ENCODE peak calls at places on chromosomes 4 and X, in seven cellular contexts. One of them, this sample, is unnamed.

GRCh38 chrX:2965965-2966364 is 36.8 kb upstream of the ARSD start:
- DNase-seq in activated T-cell treated with anti-CD3 and anti-CD28 coated beads, Interleukin-2, amount 50 U/mL, for 72 hours: peak
- DNase-seq in stimulated activated naive B cell treated with anti-CD40 and anti-IgM and Interleukin-4, amounts not matched to agents 10 μg/mL and 1 μg/mL and 100 μg/mL, for 72 hours: peak
- DNase-seq in NCI-H524: no peak
- DNase-seq in iris pigment epithelial cell: no peak
- DNase-seq in choroid plexus epithelial cell: no peak
- DNase-seq in endothelial cell: no peak
- DNase-seq in this sample: no peak

GRCh38 chrX:33198561-33199279 is 12.6 kb downstream of the DMD start:
- DNase-seq in activated T-cell treated with anti-CD3 and anti-CD28 coated beads, Interleukin-2, amount 50 U/mL, for 72 hours: no peak
- DNase-seq in stimulated activated naive B cell treated with anti-CD40 and anti-IgM and Interleukin-4, amounts not matched to agents 10 μg/mL and 1 μg/mL and 100 μg/mL, for 72 hours: no peak
- DNase-seq in NCI-H524: no peak
- DNase-seq in iris pigment epithelial cell: no peak
- DNase-seq in choroid plexus epithelial cell: no peak
- DNase-seq in endothelial cell: no peak
- DNase-seq in this sample: no peak

GRCh38 chrX:105552395-105552794 is 269.9 kb upstream of the NRK start:
- DNase-seq in activated T-cell treated with anti-CD3 and anti-CD28 coated beads, Interleukin-2, amount 50 U/mL, for 72 hours: no peak
- DNase-seq in stimulated activated naive B cell treated with anti-CD40 and anti-IgM and Interleukin-4, amounts not matched to agents 10 μg/mL and 1 μg/mL and 100 μg/mL, for 72 hours: no peak
- DNase-seq in NCI-H524: peak
- DNase-seq in iris pigment epithelial cell: peak
- DNase-seq in choroid plexus epithelial cell: peak
- DNase-seq in endothelial cell: no peak
- DNase-seq in this sample: no peak

GRCh38 chrX:136192839-136193414 is 45.6 kb downstream of the FHL1 start:
- DNase-seq in activated T-cell treated with anti-CD3 and anti-CD28 coated beads, Interleukin-2, amount 50 U/mL, for 72 hours: no peak
- DNase-seq in stimulated activated naive B cell treated with anti-CD40 and anti-IgM and Interleukin-4, amounts not matched to agents 10 μg/mL and 1 μg/mL and 100 μg/mL, for 72 hours: no peak
- DNase-seq in NCI-H524: no peak
- DNase-seq in iris pigment epithelial cell: peak
- DNase-seq in choroid plexus epithelial cell: peak
- DNase-seq in endothelial cell: no peak
- DNase-seq in this sample: no peak

GRCh38 chr4:25098964-25099843 is 61.0 kb downstream of the SEPSECS start:
- DNase-seq in activated T-cell treated with anti-CD3 and anti-CD28 coated beads, Interleukin-2, amount 50 U/mL, for 72 hours: no peak
- DNase-seq in stimulated activated naive B cell treated with anti-CD40 and anti-IgM and Interleukin-4, amounts not matched to agents 10 μg/mL and 1 μg/mL and 100 μg/mL, for 72 hours: no peak
- DNase-seq in NCI-H524: peak
- DNase-seq in iris pigment epithelial cell: peak
- DNase-seq in choroid plexus epithelial cell: peak
- DNase-seq in endothelial cell: no peak
- DNase-seq in this sample: no peak

GRCh38 chrX:12974217-12974796 is 603 bp upstream of the TMSB4X start:
- DNase-seq in activated T-cell treated with anti-CD3 and anti-CD28 coated beads, Interleukin-2, amount 50 U/mL, for 72 hours: peak
- DNase-seq in stimulated activated naive B cell treated with anti-CD40 and anti-IgM and Interleukin-4, amounts not matched to agents 10 μg/mL and 1 μg/mL and 100 μg/mL, for 72 hours: no peak
- DNase-seq in NCI-H524: no peak
- DNase-seq in iris pigment epithelial cell: peak
- DNase-seq in choroid plexus epithelial cell: peak
- DNase-seq in endothelial cell: no peak
- DNase-seq in this sample: no peak

GRCh38 chr4:101933855-101934254 is 143.3 kb downstream of the BANK1 start:
- DNase-seq in activated T-cell treated with anti-CD3 and anti-CD28 coated beads, Interleukin-2, amount 50 U/mL, for 72 hours: no peak
- DNase-seq in stimulated activated naive B cell treated with anti-CD40 and anti-IgM and Interleukin-4, amounts not matched to agents 10 μg/mL and 1 μg/mL and 100 μg/mL, for 72 hours: no peak
- DNase-seq in NCI-H524: no peak
- DNase-seq in iris pigment epithelial cell: no peak
- DNase-seq in choroid plexus epithelial cell: no peak
- DNase-seq in endothelial cell: no peak
- DNase-seq in this sample: no peak

GRCh38 chrX:103586314-103586646 is 965 bp downstream of the TCEAL4 start:
- DNase-seq in activated T-cell treated with anti-CD3 and anti-CD28 coated beads, Interleukin-2, amount 50 U/mL, for 72 hours: peak
- DNase-seq in stimulated activated naive B cell treated with anti-CD40 and anti-IgM and Interleukin-4, amounts not matched to agents 10 μg/mL and 1 μg/mL and 100 μg/mL, for 72 hours: no peak
- DNase-seq in NCI-H524: no peak
- DNase-seq in iris pigment epithelial cell: peak
- DNase-seq in choroid plexus epithelial cell: peak
- DNase-seq in endothelial cell: peak
- DNase-seq in this sample: no peak

GRCh38 chr4:62917649-62918048 is 1491.6 kb downstream of the TECRL start:
- DNase-seq in activated T-cell treated with anti-CD3 and anti-CD28 coated beads, Interleukin-2, amount 50 U/mL, for 72 hours: no peak
- DNase-seq in stimulated activated naive B cell treated with anti-CD40 and anti-IgM and Interleukin-4, amounts not matched to agents 10 μg/mL and 1 μg/mL and 100 μg/mL, for 72 hours: no peak
- DNase-seq in NCI-H524: no peak
- DNase-seq in iris pigment epithelial cell: no peak
- DNase-seq in choroid plexus epithelial cell: no peak
- DNase-seq in endothelial cell: no peak
- DNase-seq in this sample: no peak

GRCh38 chr4:89299153-89299789 is 8.3 kb downstream of the GPRIN3 start:
- DNase-seq in activated T-cell treated with anti-CD3 and anti-CD28 coated beads, Interleukin-2, amount 50 U/mL, for 72 hours: no peak
- DNase-seq in stimulated activated naive B cell treated with anti-CD40 and anti-IgM and Interleukin-4, amounts not matched to agents 10 μg/mL and 1 μg/mL and 100 μg/mL, for 72 hours: no peak
- DNase-seq in NCI-H524: no peak
- DNase-seq in iris pigment epithelial cell: no peak
- DNase-seq in choroid plexus epithelial cell: no peak
- DNase-seq in endothelial cell: no peak
- DNase-seq in this sample: no peak

GRCh38 chr4:173517781-173518371 is 12.2 kb downstream of the HAND2 start:
- DNase-seq in activated T-cell treated with anti-CD3 and anti-CD28 coated beads, Interleukin-2, amount 50 U/mL, for 72 hours: no peak
- DNase-seq in stimulated activated naive B cell treated with anti-CD40 and anti-IgM and Interleukin-4, amounts not matched to agents 10 μg/mL and 1 μg/mL and 100 μg/mL, for 72 hours: no peak
- DNase-seq in NCI-H524: no peak
- DNase-seq in iris pigment epithelial cell: no peak
- DNase-seq in choroid plexus epithelial cell: no peak
- DNase-seq in endothelial cell: no peak
- DNase-seq in this sample: no peak

GRCh38 chr4:113146876-113147358 is 97.5 kb downstream of the ANK2 start:
- DNase-seq in activated T-cell treated with anti-CD3 and anti-CD28 coated beads, Interleukin-2, amount 50 U/mL, for 72 hours: no peak
- DNase-seq in stimulated activated naive B cell treated with anti-CD40 and anti-IgM and Interleukin-4, amounts not matched to agents 10 μg/mL and 1 μg/mL and 100 μg/mL, for 72 hours: no peak
- DNase-seq in NCI-H524: no peak
- DNase-seq in iris pigment epithelial cell: no peak
- DNase-seq in choroid plexus epithelial cell: peak
- DNase-seq in endothelial cell: no peak
- DNase-seq in this sample: peak

GRCh38 chr4:100805547-100805946 is 287.7 kb upstream of the EMCN start:
- DNase-seq in activated T-cell treated with anti-CD3 and anti-CD28 coated beads, Interleukin-2, amount 50 U/mL, for 72 hours: no peak
- DNase-seq in stimulated activated naive B cell treated with anti-CD40 and anti-IgM and Interleukin-4, amounts not matched to agents 10 μg/mL and 1 μg/mL and 100 μg/mL, for 72 hours: no peak
- DNase-seq in NCI-H524: no peak
- DNase-seq in iris pigment epithelial cell: no peak
- DNase-seq in choroid plexus epithelial cell: no peak
- DNase-seq in endothelial cell: no peak
- DNase-seq in this sample: no peak

GRCh38 chr4:30429813-30430466 is 290.2 kb upstream of the PCDH7 start:
- DNase-seq in activated T-cell treated with anti-CD3 and anti-CD28 coated beads, Interleukin-2, amount 50 U/mL, for 72 hours: no peak
- DNase-seq in stimulated activated naive B cell treated with anti-CD40 and anti-IgM and Interleukin-4, amounts not matched to agents 10 μg/mL and 1 μg/mL and 100 μg/mL, for 72 hours: no peak
- DNase-seq in NCI-H524: no peak
- DNase-seq in iris pigment epithelial cell: peak
- DNase-seq in choroid plexus epithelial cell: peak
- DNase-seq in endothelial cell: no peak
- DNase-seq in this sample: no peak

GRCh38 chrX:8748855-8749254 is 16.9 kb upstream of the ANOS1 start:
- DNase-seq in activated T-cell treated with anti-CD3 and anti-CD28 coated beads, Interleukin-2, amount 50 U/mL, for 72 hours: no peak
- DNase-seq in stimulated activated naive B cell treated with anti-CD40 and anti-IgM and Interleukin-4, amounts not matched to agents 10 μg/mL and 1 μg/mL and 100 μg/mL, for 72 hours: no peak
- DNase-seq in NCI-H524: peak
- DNase-seq in iris pigment epithelial cell: peak
- DNase-seq in choroid plexus epithelial cell: peak
- DNase-seq in endothelial cell: peak
- DNase-seq in this sample: peak

GRCh38 chr4:75432683-75433082 is 81.5 kb downstream of the RCHY1 start:
- DNase-seq in activated T-cell treated with anti-CD3 and anti-CD28 coated beads, Interleukin-2, amount 50 U/mL, for 72 hours: no peak
- DNase-seq in stimulated activated naive B cell treated with anti-CD40 and anti-IgM and Interleukin-4, amounts not matched to agents 10 μg/mL and 1 μg/mL and 100 μg/mL, for 72 hours: no peak
- DNase-seq in NCI-H524: no peak
- DNase-seq in iris pigment epithelial cell: peak
- DNase-seq in choroid plexus epithelial cell: peak
- DNase-seq in endothelial cell: peak
- DNase-seq in this sample: no peak

GRCh38 chrX:38661561-38661960 is 100.2 kb downstream of the TSPAN7 start:
- DNase-seq in activated T-cell treated with anti-CD3 and anti-CD28 coated beads, Interleukin-2, amount 50 U/mL, for 72 hours: peak
- DNase-seq in stimulated activated naive B cell treated with anti-CD40 and anti-IgM and Interleukin-4, amounts not matched to agents 10 μg/mL and 1 μg/mL and 100 μg/mL, for 72 hours: no peak
- DNase-seq in NCI-H524: no peak
- DNase-seq in iris pigment epithelial cell: no peak
- DNase-seq in choroid plexus epithelial cell: no peak
- DNase-seq in endothelial cell: no peak
- DNase-seq in this sample: no peak

GRCh38 chrX:68018248-68019203 is 414.8 kb downstream of the OPHN1 start:
- DNase-seq in activated T-cell treated with anti-CD3 and anti-CD28 coated beads, Interleukin-2, amount 50 U/mL, for 72 hours: peak
- DNase-seq in stimulated activated naive B cell treated with anti-CD40 and anti-IgM and Interleukin-4, amounts not matched to agents 10 μg/mL and 1 μg/mL and 100 μg/mL, for 72 hours: no peak
- DNase-seq in NCI-H524: no peak
- DNase-seq in iris pigment epithelial cell: peak
- DNase-seq in choroid plexus epithelial cell: peak
- DNase-seq in endothelial cell: peak
- DNase-seq in this sample: no peak

GRCh38 chr4:149638073-149638472 is 177.6 kb downstream of the IQCM start:
- DNase-seq in activated T-cell treated with anti-CD3 and anti-CD28 coated beads, Interleukin-2, amount 50 U/mL, for 72 hours: no peak
- DNase-seq in stimulated activated naive B cell treated with anti-CD40 and anti-IgM and Interleukin-4, amounts not matched to agents 10 μg/mL and 1 μg/mL and 100 μg/mL, for 72 hours: no peak
- DNase-seq in NCI-H524: no peak
- DNase-seq in iris pigment epithelial cell: peak
- DNase-seq in choroid plexus epithelial cell: peak
- DNase-seq in endothelial cell: no peak
- DNase-seq in this sample: no peak

GRCh38 chr4:24885342-24885741 is 27.5 kb downstream of the CCDC149 start:
- DNase-seq in activated T-cell treated with anti-CD3 and anti-CD28 coated beads, Interleukin-2, amount 50 U/mL, for 72 hours: no peak
- DNase-seq in stimulated activated naive B cell treated with anti-CD40 and anti-IgM and Interleukin-4, amounts not matched to agents 10 μg/mL and 1 μg/mL and 100 μg/mL, for 72 hours: no peak
- DNase-seq in NCI-H524: no peak
- DNase-seq in iris pigment epithelial cell: no peak
- DNase-seq in choroid plexus epithelial cell: no peak
- DNase-seq in endothelial cell: no peak
- DNase-seq in this sample: no peak

GRCh38 chrX:150769408-150769807 is 76.2 kb downstream of the MTMR1 start:
- DNase-seq in activated T-cell treated with anti-CD3 and anti-CD28 coated beads, Interleukin-2, amount 50 U/mL, for 72 hours: no peak
- DNase-seq in stimulated activated naive B cell treated with anti-CD40 and anti-IgM and Interleukin-4, amounts not matched to agents 10 μg/mL and 1 μg/mL and 100 μg/mL, for 72 hours: no peak
- DNase-seq in NCI-H524: no peak
- DNase-seq in iris pigment epithelial cell: no peak
- DNase-seq in choroid plexus epithelial cell: no peak
- DNase-seq in endothelial cell: no peak
- DNase-seq in this sample: no peak

GRCh38 chr4:182478475-182478874 is 235.3 kb downstream of the TENM3 start:
- DNase-seq in activated T-cell treated with anti-CD3 and anti-CD28 coated beads, Interleukin-2, amount 50 U/mL, for 72 hours: no peak
- DNase-seq in stimulated activated naive B cell treated with anti-CD40 and anti-IgM and Interleukin-4, amounts not matched to agents 10 μg/mL and 1 μg/mL and 100 μg/mL, for 72 hours: no peak
- DNase-seq in NCI-H524: peak
- DNase-seq in iris pigment epithelial cell: peak
- DNase-seq in choroid plexus epithelial cell: peak
- DNase-seq in endothelial cell: no peak
- DNase-seq in this sample: peak

GRCh38 chr4:150781108-150781663 is 199.2 kb downstream of the MAB21L2 start:
- DNase-seq in activated T-cell treated with anti-CD3 and anti-CD28 coated beads, Interleukin-2, amount 50 U/mL, for 72 hours: no peak
- DNase-seq in stimulated activated naive B cell treated with anti-CD40 and anti-IgM and Interleukin-4, amounts not matched to agents 10 μg/mL and 1 μg/mL and 100 μg/mL, for 72 hours: no peak
- DNase-seq in NCI-H524: no peak
- DNase-seq in iris pigment epithelial cell: no peak
- DNase-seq in choroid plexus epithelial cell: no peak
- DNase-seq in endothelial cell: no peak
- DNase-seq in this sample: no peak

GRCh38 chr4:72876946-72877345 is 192.6 kb downstream of the COX18 start:
- DNase-seq in activated T-cell treated with anti-CD3 and anti-CD28 coated beads, Interleukin-2, amount 50 U/mL, for 72 hours: no peak
- DNase-seq in stimulated activated naive B cell treated with anti-CD40 and anti-IgM and Interleukin-4, amounts not matched to agents 10 μg/mL and 1 μg/mL and 100 μg/mL, for 72 hours: no peak
- DNase-seq in NCI-H524: no peak
- DNase-seq in iris pigment epithelial cell: no peak
- DNase-seq in choroid plexus epithelial cell: no peak
- DNase-seq in endothelial cell: no peak
- DNase-seq in this sample: no peak

GRCh38 chr4:74814052-74814451 is 19.7 kb upstream of the BTC start:
- DNase-seq in activated T-cell treated with anti-CD3 and anti-CD28 coated beads, Interleukin-2, amount 50 U/mL, for 72 hours: no peak
- DNase-seq in stimulated activated naive B cell treated with anti-CD40 and anti-IgM and Interleukin-4, amounts not matched to agents 10 μg/mL and 1 μg/mL and 100 μg/mL, for 72 hours: no peak
- DNase-seq in NCI-H524: no peak
- DNase-seq in iris pigment epithelial cell: no peak
- DNase-seq in choroid plexus epithelial cell: no peak
- DNase-seq in endothelial cell: no peak
- DNase-seq in this sample: no peak

GRCh38 chr4:89119166-89119565 is 7.8 kb downstream of the TIGD2 start:
- DNase-seq in activated T-cell treated with anti-CD3 and anti-CD28 coated beads, Interleukin-2, amount 50 U/mL, for 72 hours: no peak
- DNase-seq in stimulated activated naive B cell treated with anti-CD40 and anti-IgM and Interleukin-4, amounts not matched to agents 10 μg/mL and 1 μg/mL and 100 μg/mL, for 72 hours: no peak
- DNase-seq in NCI-H524: no peak
- DNase-seq in iris pigment epithelial cell: peak
- DNase-seq in choroid plexus epithelial cell: peak
- DNase-seq in endothelial cell: no peak
- DNase-seq in this sample: no peak

GRCh38 chrX:47936224-47936939 is 67.4 kb downstream of the ZNF182 start:
- DNase-seq in activated T-cell treated with anti-CD3 and anti-CD28 coated beads, Interleukin-2, amount 50 U/mL, for 72 hours: peak
- DNase-seq in stimulated activated naive B cell treated with anti-CD40 and anti-IgM and Interleukin-4, amounts not matched to agents 10 μg/mL and 1 μg/mL and 100 μg/mL, for 72 hours: no peak
- DNase-seq in NCI-H524: no peak
- DNase-seq in iris pigment epithelial cell: no peak
- DNase-seq in choroid plexus epithelial cell: no peak
- DNase-seq in endothelial cell: no peak
- DNase-seq in this sample: no peak

GRCh38 chrX:1423215-1423614 is 29.5 kb downstream of the ASMTL start:
- DNase-seq in activated T-cell treated with anti-CD3 and anti-CD28 coated beads, Interleukin-2, amount 50 U/mL, for 72 hours: no peak
- DNase-seq in stimulated activated naive B cell treated with anti-CD40 and anti-IgM and Interleukin-4, amounts not matched to agents 10 μg/mL and 1 μg/mL and 100 μg/mL, for 72 hours: no peak
- DNase-seq in NCI-H524: no peak
- DNase-seq in iris pigment epithelial cell: no peak
- DNase-seq in choroid plexus epithelial cell: no peak
- DNase-seq in endothelial cell: no peak
- DNase-seq in this sample: no peak

GRCh38 chr4:6955261-6955911 is 45.8 kb downstream of the TBC1D14 start:
- DNase-seq in activated T-cell treated with anti-CD3 and anti-CD28 coated beads, Interleukin-2, amount 50 U/mL, for 72 hours: no peak
- DNase-seq in stimulated activated naive B cell treated with anti-CD40 and anti-IgM and Interleukin-4, amounts not matched to agents 10 μg/mL and 1 μg/mL and 100 μg/mL, for 72 hours: no peak
- DNase-seq in NCI-H524: no peak
- DNase-seq in iris pigment epithelial cell: no peak
- DNase-seq in choroid plexus epithelial cell: no peak
- DNase-seq in endothelial cell: no peak
- DNase-seq in this sample: no peak

GRCh38 chr4:188704288-188704687 is 565.0 kb downstream of the TRIML1 start:
- DNase-seq in activated T-cell treated with anti-CD3 and anti-CD28 coated beads, Interleukin-2, amount 50 U/mL, for 72 hours: no peak
- DNase-seq in stimulated activated naive B cell treated with anti-CD40 and anti-IgM and Interleukin-4, amounts not matched to agents 10 μg/mL and 1 μg/mL and 100 μg/mL, for 72 hours: no peak
- DNase-seq in NCI-H524: no peak
- DNase-seq in iris pigment epithelial cell: no peak
- DNase-seq in choroid plexus epithelial cell: no peak
- DNase-seq in endothelial cell: no peak
- DNase-seq in this sample: no peak

GRCh38 chrX:41334866-41335589 is 1.1 kb downstream of the DDX3X start:
- DNase-seq in activated T-cell treated with anti-CD3 and anti-CD28 coated beads, Interleukin-2, amount 50 U/mL, for 72 hours: peak
- DNase-seq in stimulated activated naive B cell treated with anti-CD40 and anti-IgM and Interleukin-4, amounts not matched to agents 10 μg/mL and 1 μg/mL and 100 μg/mL, for 72 hours: peak
- DNase-seq in NCI-H524: no peak
- DNase-seq in iris pigment epithelial cell: peak
- DNase-seq in choroid plexus epithelial cell: peak
- DNase-seq in endothelial cell: peak
- DNase-seq in this sample: peak

GRCh38 chr4:166700592-166700991 is 533.7 kb downstream of the SPOCK3 start:
- DNase-seq in activated T-cell treated with anti-CD3 and anti-CD28 coated beads, Interleukin-2, amount 50 U/mL, for 72 hours: no peak
- DNase-seq in stimulated activated naive B cell treated with anti-CD40 and anti-IgM and Interleukin-4, amounts not matched to agents 10 μg/mL and 1 μg/mL and 100 μg/mL, for 72 hours: no peak
- DNase-seq in NCI-H524: no peak
- DNase-seq in iris pigment epithelial cell: no peak
- DNase-seq in choroid plexus epithelial cell: no peak
- DNase-seq in endothelial cell: no peak
- DNase-seq in this sample: no peak

GRCh38 chr4:60461551-60461950 is 738.6 kb upstream of the ADGRL3 start:
- DNase-seq in activated T-cell treated with anti-CD3 and anti-CD28 coated beads, Interleukin-2, amount 50 U/mL, for 72 hours: no peak
- DNase-seq in stimulated activated naive B cell treated with anti-CD40 and anti-IgM and Interleukin-4, amounts not matched to agents 10 μg/mL and 1 μg/mL and 100 μg/mL, for 72 hours: no peak
- DNase-seq in NCI-H524: no peak
- DNase-seq in iris pigment epithelial cell: no peak
- DNase-seq in choroid plexus epithelial cell: no peak
- DNase-seq in endothelial cell: no peak
- DNase-seq in this sample: no peak

GRCh38 chr4:126530996-126531585 is 1101.7 kb upstream of the INTU start:
- DNase-seq in activated T-cell treated with anti-CD3 and anti-CD28 coated beads, Interleukin-2, amount 50 U/mL, for 72 hours: no peak
- DNase-seq in stimulated activated naive B cell treated with anti-CD40 and anti-IgM and Interleukin-4, amounts not matched to agents 10 μg/mL and 1 μg/mL and 100 μg/mL, for 72 hours: no peak
- DNase-seq in NCI-H524: no peak
- DNase-seq in iris pigment epithelial cell: peak
- DNase-seq in choroid plexus epithelial cell: peak
- DNase-seq in endothelial cell: no peak
- DNase-seq in this sample: no peak